ENCODE peak calls at places on chromosomes 1 and 21, in ten cellular contexts. I is foreskin fibroblast; T is right lobe of liver; P is BJ; E is NCI-H446; M is CD4-positive, alpha-beta T cell; Q is coronary artery; F is NCI-H526 treated with DMSO at 0.1 percent for 48 hours; Y is HFFc6; B is cardiac fibroblast. G is an unnamed sample.

GRCh38 chr1:162091681-162092524 is 22.4 kb downstream of the NOS1AP start:
- DNase-seq in I (no peak), T (no peak), P (no peak), E (no peak), M (no peak), Q (no peak), F (no peak), Y (no peak), B (no peak), G (no peak)

GRCh38 chr1:36457691-36458090 is 6.5 kb downstream of the MRPS15 start:
- DNase-seq in I (no peak), T (no peak), P (no peak), E (no peak), M (no peak), Q (no peak), F (no peak), Y (no peak), B (no peak), G (no peak)

GRCh38 chr21:28794341-28794970 is 198.2 kb downstream of the LTN1 start:
- DNase-seq in I (no peak), T (no peak), P (no peak), E (no peak), M (no peak), Q (no peak), F (no peak), Y (no peak), B (peak), G (no peak)

GRCh38 chr1:236685205-236685916 is 938 bp upstream of the ACTN2 start:
- DNase-seq in I (no peak), T (no peak), P (no peak), E (no peak), M (no peak), Q (no peak), F (no peak), Y (no peak), B (no peak), G (no peak)

GRCh38 chr1:41678141-41678878 is 193.8 kb upstream of the EDN2 start:
- DNase-seq in I (peak), T (no peak), P (peak), E (no peak), M (no peak), Q (no peak), F (no peak), Y (no peak), B (peak), G (no peak)

GRCh38 chr1:38858833-38859560 is 575 bp downstream of the RRAGC start:
- DNase-seq in I (peak), T (peak), P (peak), E (no peak), M (peak), Q (peak), F (peak), Y (peak), B (peak), G (no peak)

GRCh38 chr1:93394514-93394913 is 48.8 kb downstream of the DR1 start:
- DNase-seq in I (no peak), T (no peak), P (no peak), E (no peak), M (no peak), Q (no peak), F (no peak), Y (no peak), B (peak), G (no peak)

GRCh38 chr1:2378956-2379732 is 12.2 kb downstream of the MORN1 start:
- DNase-seq in I (no peak), T (no peak), P (no peak), E (no peak), M (no peak), Q (no peak), F (no peak), Y (no peak), B (no peak), G (no peak)

GRCh38 chr1:110151175-110151715 is 951 bp downstream of the SLC6A17 start:
- DNase-seq in I (no peak), T (no peak), P (no peak), E (no peak), M (no peak), Q (no peak), F (no peak), Y (no peak), B (peak), G (no peak)

GRCh38 chr1:24803987-24804530 is 58.8 kb downstream of the CLIC4 start:
- DNase-seq in I (no peak), T (no peak), P (no peak), E (no peak), M (no peak), Q (no peak), F (no peak), Y (no peak), B (no peak), G (no peak)

G was measured in T-helper 22 cell.